ENCODE peak calls at places on chromosomes 7 and 10, in five cellular contexts. One of them, this sample, is unnamed.

GRCh38 chr7:22587322-22587721 is 87.3 kb upstream of the STEAP1B start:
- DNase-seq in AG09309: no peak
- DNase-seq in lower leg skin: no peak
- DNase-seq in GM12878: no peak
- DNase-seq in colonic mucosa: no peak
- DNase-seq in this sample: peak

GRCh38 chr7:18399624-18400235 is 95.8 kb upstream of the HDAC9 start:
- DNase-seq in AG09309: no peak
- DNase-seq in lower leg skin: no peak
- DNase-seq in GM12878: no peak
- DNase-seq in colonic mucosa: no peak
- DNase-seq in this sample: peak

GRCh38 chr7:153398789-153399553 is 639.4 kb downstream of the ACTR3B start:
- DNase-seq in AG09309: no peak
- DNase-seq in lower leg skin: no peak
- DNase-seq in GM12878: no peak
- DNase-seq in colonic mucosa: no peak
- DNase-seq in this sample: no peak

GRCh38 chr7:81333004-81333403 is 414.2 kb upstream of the SEMA3C start:
- DNase-seq in AG09309: no peak
- DNase-seq in lower leg skin: no peak
- DNase-seq in GM12878: no peak
- DNase-seq in colonic mucosa: no peak
- DNase-seq in this sample: peak

GRCh38 chr7:47549916-47550315 is 32.0 kb downstream of the TNS3 start:
- DNase-seq in AG09309: no peak
- DNase-seq in lower leg skin: no peak
- DNase-seq in GM12878: no peak
- DNase-seq in colonic mucosa: no peak
- DNase-seq in this sample: no peak

GRCh38 chr10:81576336-81576735 is 298.7 kb upstream of the NRG3 start:
- DNase-seq in AG09309: no peak
- DNase-seq in lower leg skin: no peak
- DNase-seq in GM12878: no peak
- DNase-seq in colonic mucosa: no peak
- DNase-seq in this sample: no peak

GRCh38 chr7:76201732-76202665 is at the start of gene SRRM3:
- DNase-seq in AG09309: peak
- DNase-seq in lower leg skin: peak
- DNase-seq in GM12878: no peak
- DNase-seq in colonic mucosa: peak
- DNase-seq in this sample: peak

GRCh38 chr7:148983220-148984146 is 44.8 kb downstream of the PDIA4 start:
- DNase-seq in AG09309: no peak
- DNase-seq in lower leg skin: no peak
- DNase-seq in GM12878: peak
- DNase-seq in colonic mucosa: peak
- DNase-seq in this sample: peak

GRCh38 chr10:49368256-49368655 is 27.6 kb downstream of the DRGX start:
- DNase-seq in AG09309: no peak
- DNase-seq in lower leg skin: peak
- DNase-seq in GM12878: no peak
- DNase-seq in colonic mucosa: peak
- DNase-seq in this sample: no peak

GRCh38 chr10:32990811-32991210 is 32.8 kb upstream of the ITGB1 start:
- DNase-seq in AG09309: no peak
- DNase-seq in lower leg skin: no peak
- DNase-seq in GM12878: no peak
- DNase-seq in colonic mucosa: no peak
- DNase-seq in this sample: no peak

GRCh38 chr10:18456984-18457383 is 194.4 kb downstream of the NSUN6 start:
- DNase-seq in AG09309: no peak
- DNase-seq in lower leg skin: no peak
- DNase-seq in GM12878: peak
- DNase-seq in colonic mucosa: no peak
- DNase-seq in this sample: no peak

GRCh38 chr10:18463673-18464211 is 187.6 kb downstream of the NSUN6 start:
- DNase-seq in AG09309: no peak
- DNase-seq in lower leg skin: no peak
- DNase-seq in GM12878: no peak
- DNase-seq in colonic mucosa: no peak
- DNase-seq in this sample: no peak

GRCh38 chr10:18455086-18455884 is 196.1 kb downstream of the NSUN6 start:
- DNase-seq in AG09309: no peak
- DNase-seq in lower leg skin: no peak
- DNase-seq in GM12878: no peak
- DNase-seq in colonic mucosa: no peak
- DNase-seq in this sample: peak

DNA sequence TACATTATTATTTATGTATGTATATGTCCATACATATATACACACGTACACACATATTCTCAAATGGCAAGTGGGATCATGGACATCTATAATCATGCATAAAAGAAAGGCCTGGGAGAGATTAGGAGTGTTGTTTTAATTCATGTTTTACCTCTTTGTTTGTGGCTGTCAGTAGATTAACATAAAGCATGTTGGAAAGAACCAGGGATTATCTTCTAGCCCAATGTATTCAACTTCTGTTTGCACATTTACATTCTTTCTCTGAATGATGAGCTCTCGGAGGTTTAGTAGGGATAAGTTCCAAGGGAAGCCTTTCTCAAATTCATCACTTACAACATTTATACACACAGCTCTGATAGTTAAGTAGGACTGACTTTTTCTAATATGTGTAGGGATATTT is 191.3 kb downstream of the NSUN6 start:
- DNase-seq in AG09309: no peak
- DNase-seq in lower leg skin: no peak
- DNase-seq in GM12878: no peak
- DNase-seq in colonic mucosa: no peak
- DNase-seq in this sample: no peak
- H3K4me3 ChIP-seq in AG09309: no peak
- H3K4me3 ChIP-seq in lower leg skin: no peak
- H3K4me3 ChIP-seq in GM12878: no peak
- H3K4me3 ChIP-seq in colonic mucosa: no peak
- H3K4me3 ChIP-seq in this sample: no peak

GRCh38 chr7:139361523-139361922 is 1.8 kb downstream of the LUC7L2 start:
- DNase-seq in AG09309: no peak
- DNase-seq in lower leg skin: no peak
- DNase-seq in GM12878: no peak
- DNase-seq in colonic mucosa: no peak
- DNase-seq in this sample: no peak
- H3K4me3 ChIP-seq in AG09309: peak
- H3K4me3 ChIP-seq in lower leg skin: no peak
- H3K4me3 ChIP-seq in GM12878: peak
- H3K4me3 ChIP-seq in colonic mucosa: peak
- H3K4me3 ChIP-seq in this sample: peak

GRCh38 chr7:152344253-152344652 is 91.5 kb downstream of the KMT2C start:
- DNase-seq in AG09309: no peak
- DNase-seq in lower leg skin: no peak
- DNase-seq in GM12878: no peak
- DNase-seq in colonic mucosa: no peak
- DNase-seq in this sample: no peak

GRCh38 chr7:152351168-152351567 is 84.6 kb downstream of the KMT2C start:
- DNase-seq in AG09309: no peak
- DNase-seq in lower leg skin: no peak
- DNase-seq in GM12878: no peak
- DNase-seq in colonic mucosa: no peak
- DNase-seq in this sample: no peak

GRCh38 chr7:152342796-152343195 is 93.0 kb downstream of the KMT2C start:
- DNase-seq in AG09309: no peak
- DNase-seq in lower leg skin: no peak
- DNase-seq in GM12878: no peak
- DNase-seq in colonic mucosa: no peak
- DNase-seq in this sample: no peak

DNA sequence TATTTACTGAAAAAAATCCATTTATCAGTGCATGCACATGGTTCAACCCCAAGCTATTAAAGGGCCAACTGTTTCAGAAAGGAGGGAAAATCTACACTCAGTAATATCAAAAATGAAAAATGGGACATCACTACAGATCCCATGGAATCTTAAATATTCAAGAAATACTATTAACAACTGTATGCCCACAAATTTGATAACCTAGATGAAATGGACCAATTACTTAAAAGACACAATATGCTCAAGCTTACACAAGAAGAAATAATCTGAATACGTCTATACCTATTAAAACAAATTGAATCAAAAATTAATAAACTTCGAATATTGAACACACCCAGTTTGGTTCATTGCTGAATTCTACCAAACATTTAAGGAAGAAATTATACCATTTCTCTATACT is 87.9 kb downstream of the KMT2C start:
- DNase-seq in AG09309: no peak
- DNase-seq in lower leg skin: no peak
- DNase-seq in GM12878: no peak
- DNase-seq in colonic mucosa: no peak
- DNase-seq in this sample: no peak
- H3K4me3 ChIP-seq in AG09309: no peak
- H3K4me3 ChIP-seq in lower leg skin: no peak
- H3K4me3 ChIP-seq in GM12878: no peak
- H3K4me3 ChIP-seq in colonic mucosa: no peak
- H3K4me3 ChIP-seq in this sample: no peak

GRCh38 chr10:102660891-102661613 is 16.8 kb downstream of the TRIM8 start:
- DNase-seq in AG09309: no peak
- DNase-seq in lower leg skin: no peak
- DNase-seq in GM12878: no peak
- DNase-seq in colonic mucosa: peak
- DNase-seq in this sample: peak
- H3K4me3 ChIP-seq in AG09309: no peak
- H3K4me3 ChIP-seq in lower leg skin: no peak
- H3K4me3 ChIP-seq in GM12878: peak
- H3K4me3 ChIP-seq in colonic mucosa: no peak
- H3K4me3 ChIP-seq in this sample: no peak

DNA sequence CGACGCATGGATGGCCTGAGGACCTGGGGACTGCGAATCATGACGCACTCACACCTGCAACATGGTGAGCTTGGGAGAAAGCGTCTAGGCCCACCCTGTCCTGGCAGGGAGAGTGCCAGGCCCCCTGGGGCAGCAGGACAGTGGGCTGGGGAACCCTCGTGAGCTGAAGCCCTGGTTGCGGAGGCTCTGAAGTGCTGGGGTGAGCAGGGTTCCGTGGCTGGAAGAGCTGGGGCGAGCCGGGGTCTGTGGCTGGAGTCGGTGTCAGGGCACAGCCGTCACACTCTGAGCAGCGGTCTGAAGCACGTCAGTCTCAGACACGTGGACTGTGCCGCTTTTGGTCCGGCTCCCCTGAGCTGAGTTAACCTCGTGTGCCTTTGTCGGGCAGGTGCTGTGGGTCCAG is 4.7 kb downstream of the SUN1 start:
- DNase-seq in AG09309: no peak
- DNase-seq in lower leg skin: no peak
- DNase-seq in GM12878: no peak
- DNase-seq in colonic mucosa: no peak
- DNase-seq in this sample: no peak
- H3K4me3 ChIP-seq in AG09309: no peak
- H3K4me3 ChIP-seq in lower leg skin: no peak
- H3K4me3 ChIP-seq in GM12878: no peak
- H3K4me3 ChIP-seq in colonic mucosa: no peak
- H3K4me3 ChIP-seq in this sample: no peak

GRCh38 chr10:112374724-112375541 is 1.0 kb downstream of the ACSL5 start:
- DNase-seq in AG09309: no peak
- DNase-seq in lower leg skin: no peak
- DNase-seq in GM12878: no peak
- DNase-seq in colonic mucosa: peak
- DNase-seq in this sample: no peak

GRCh38 chr10:112379635-112380296 is 5.8 kb downstream of the ACSL5 start:
- DNase-seq in AG09309: no peak
- DNase-seq in lower leg skin: no peak
- DNase-seq in GM12878: no peak
- DNase-seq in colonic mucosa: no peak
- DNase-seq in this sample: no peak

GRCh38 chr10:112375721-112376577 is 2.0 kb downstream of the ACSL5 start:
- DNase-seq in AG09309: no peak
- DNase-seq in lower leg skin: no peak
- DNase-seq in GM12878: peak
- DNase-seq in colonic mucosa: peak
- DNase-seq in this sample: peak

GRCh38 chr10:112373912-112374338 is at the start of gene ACSL5:
- DNase-seq in AG09309: no peak
- DNase-seq in lower leg skin: no peak
- DNase-seq in GM12878: no peak
- DNase-seq in colonic mucosa: peak
- DNase-seq in this sample: no peak

GRCh38 chr10:112376578-112376855 is 2.6 kb downstream of the ACSL5 start:
- DNase-seq in AG09309: no peak
- DNase-seq in lower leg skin: no peak
- DNase-seq in GM12878: no peak
- DNase-seq in colonic mucosa: no peak
- DNase-seq in this sample: no peak
- H3K4me3 ChIP-seq in AG09309: no peak
- H3K4me3 ChIP-seq in lower leg skin: peak
- H3K4me3 ChIP-seq in GM12878: peak
- H3K4me3 ChIP-seq in colonic mucosa: peak
- H3K4me3 ChIP-seq in this sample: no peak